ENCODE peak calls at places on chromosomes 11 and 22, in eight cellular contexts. C, D, N, G, T, R, Y and J are unnamed samples.

GRCh38 chr11:118715245-118715807 is 35.9 kb upstream of the TREH start:
- DNase-seq in T (no peak), G (no peak), Y (no peak), N (no peak), D (no peak), C (no peak), R (no peak), J (no peak)

GRCh38 chr11:79294845-79295520 is 145.8 kb downstream of the TENM4 start:
- DNase-seq in N (no peak), D (no peak), R (no peak), C (no peak), G (no peak), Y (no peak), T (no peak), J (no peak)

GRCh38 chr11:94825111-94825880 is 57.1 kb downstream of the AMOTL1 start:
- DNase-seq in C (no peak), T (no peak), G (no peak), R (no peak), D (no peak), N (no peak), Y (no peak), J (no peak)

GRCh38 chr11:78101073-78101472 is 21.4 kb upstream of the NDUFC2 start:
- DNase-seq in D (peak), G (no peak), Y (no peak), R (no peak), C (no peak), T (peak), N (no peak), J (no peak)

GRCh38 chr11:47270331-47271271 is 668 bp downstream of the MADD start:
- DNase-seq in C (peak), R (no peak), N (no peak), D (peak), G (no peak), T (peak), Y (peak), J (no peak)

GRCh38 chr22:34036936-34037335 is 116.7 kb upstream of the LARGE1 start:
- DNase-seq in N (no peak), Y (no peak), G (no peak), C (no peak), D (no peak), T (no peak), R (no peak), J (no peak)

GRCh38 chr22:19879651-19879995 is 24.9 kb upstream of the GNB1L start:
- DNase-seq in C (no peak), R (no peak), G (no peak), Y (peak), T (no peak), D (no peak), N (no peak), J (peak)

GRCh38 chr22:27662359-27663030 is 139.1 kb downstream of the MN1 start:
- DNase-seq in C (no peak), R (no peak), T (no peak), Y (peak), N (no peak), D (no peak), G (no peak), J (no peak)

GRCh38 chr11:11706022-11706421 is 84.2 kb upstream of the GALNT18 start:
- DNase-seq in C (no peak), Y (peak), G (no peak), R (no peak), N (no peak), T (no peak), D (peak), J (peak)

GRCh38 chr11:122157540-122158173 is 41.6 kb upstream of the BLID start:
- DNase-seq in D (peak), Y (no peak), C (no peak), T (no peak), G (no peak), R (no peak), N (no peak), J (no peak)

GRCh38 chr11:64694026-64694755 is 28.8 kb downstream of the NRXN2 start:
- DNase-seq in Y (no peak), N (no peak), T (no peak), D (no peak), G (no peak), C (no peak), R (no peak), J (no peak)

GRCh38 chr22:28885939-28886338 is 2.6 kb downstream of the ZNRF3 start:
- DNase-seq in Y (no peak), T (no peak), G (no peak), R (no peak), D (peak), N (no peak), C (no peak), J (no peak)
- TF ChIP-seq CTCF in Y (no peak), T (no peak), G (no peak), R (no peak), D (no peak), N (no peak), C (no peak), J (no peak)

GRCh38 chr11:67098799-67099198 is 20.3 kb upstream of the KDM2A start:
- DNase-seq in R (no peak), G (no peak), D (no peak), Y (no peak), N (no peak), T (no peak), C (no peak), J (no peak)

GRCh38 chr11:67099841-67100324 is 19.2 kb upstream of the KDM2A start:
- DNase-seq in D (no peak), C (no peak), N (no peak), T (no peak), G (no peak), Y (no peak), R (no peak), J (no peak)

GRCh38 chr11:67090717-67091116 is 28.3 kb upstream of the KDM2A start:
- DNase-seq in T (no peak), R (no peak), D (no peak), C (no peak), G (no peak), Y (no peak), N (no peak), J (no peak)

GRCh38 chr11:67095214-67095507 is 23.9 kb upstream of the KDM2A start:
- DNase-seq in T (no peak), C (no peak), D (no peak), G (no peak), R (no peak), Y (no peak), N (no peak), J (no peak)
- TF ChIP-seq CTCF in T (no peak), C (no peak), D (no peak), G (peak), R (no peak), Y (no peak), N (no peak), J (peak)

GRCh38 chr11:132589802-132590201 is 942.5 kb downstream of the OPCML start:
- DNase-seq in T (no peak), D (no peak), G (no peak), Y (no peak), R (no peak), C (no peak), N (no peak), J (no peak)

GRCh38 chr11:132590554-132590953 is 941.7 kb downstream of the OPCML start:
- DNase-seq in R (no peak), G (no peak), Y (no peak), N (no peak), T (no peak), C (no peak), D (no peak), J (no peak)

GRCh38 chr11:132587716-132588115 is 944.6 kb downstream of the OPCML start:
- DNase-seq in Y (no peak), C (no peak), N (no peak), G (no peak), R (no peak), D (no peak), T (no peak), J (no peak)

GRCh38 chr11:132588366-132588765 is 943.9 kb downstream of the OPCML start:
- DNase-seq in Y (no peak), T (no peak), R (no peak), G (no peak), C (no peak), N (no peak), D (no peak), J (no peak)

DNA sequence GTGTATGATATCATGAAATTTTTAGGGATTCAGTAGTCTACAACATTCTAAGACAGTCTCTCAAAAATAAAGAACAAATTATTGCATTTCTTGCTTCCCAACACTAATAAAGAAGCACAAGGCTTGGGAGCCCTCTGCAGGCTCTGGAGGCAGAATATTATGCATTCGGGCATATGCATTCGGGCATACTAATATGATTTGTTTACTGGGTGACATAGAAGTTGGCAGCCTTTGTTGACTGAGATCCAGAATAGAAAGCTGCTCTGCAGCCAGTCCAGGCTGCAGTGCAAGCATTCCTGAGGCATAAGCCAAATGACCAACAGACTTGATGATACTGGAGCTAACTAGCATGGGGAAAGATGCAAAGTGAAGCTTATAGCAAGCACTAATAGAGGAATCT is 945.5 kb downstream of the OPCML start:
- DNase-seq in Y (no peak), C (peak), R (no peak), G (no peak), T (no peak), D (no peak), N (no peak), J (no peak)
- TF ChIP-seq CTCF in Y (no peak), C (peak), R (no peak), G (no peak), T (no peak), D (no peak), N (no peak), J (no peak)

GRCh38 chr22:32904044-32904443 is 102.5 kb downstream of the TIMP3 start:
- DNase-seq in G (peak), R (no peak), T (peak), D (peak), C (peak), Y (no peak), N (no peak), J (peak)

GRCh38 chr22:32897400-32897799 is 95.9 kb downstream of the TIMP3 start:
- DNase-seq in D (no peak), N (no peak), Y (no peak), T (no peak), C (peak), G (no peak), R (no peak), J (no peak)

GRCh38 chr22:32905400-32905799 is 103.9 kb downstream of the TIMP3 start:
- DNase-seq in T (no peak), N (no peak), R (no peak), D (no peak), Y (no peak), C (no peak), G (no peak), J (no peak)

GRCh38 chr22:32900856-32901255 is 99.4 kb downstream of the TIMP3 start:
- DNase-seq in C (no peak), D (no peak), N (no peak), Y (no peak), R (no peak), G (no peak), T (no peak), J (no peak)

DNA sequence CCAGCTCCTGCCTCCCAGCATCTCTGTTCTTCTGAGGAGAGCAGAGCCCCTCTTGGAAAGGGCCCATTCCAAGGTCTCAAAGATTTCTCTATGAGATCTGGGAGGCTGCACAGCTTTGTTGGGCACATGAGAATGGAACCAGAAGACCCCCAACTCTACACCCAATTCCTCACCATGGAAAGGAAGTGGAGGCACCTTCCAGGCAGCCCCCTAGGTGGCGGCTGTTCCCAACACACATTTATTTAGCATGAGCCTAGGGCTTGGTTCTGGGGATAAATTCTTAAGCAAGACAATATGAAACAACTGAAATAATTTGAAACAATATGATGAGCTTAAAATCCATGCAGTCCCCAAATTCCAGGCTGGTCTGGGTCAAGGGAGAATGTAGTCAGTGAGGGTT is 100.4 kb downstream of the TIMP3 start:
- DNase-seq in G (no peak), Y (no peak), C (no peak), N (no peak), T (no peak), R (no peak), D (no peak), J (no peak)
- TF ChIP-seq CTCF in G (no peak), Y (no peak), C (no peak), N (no peak), T (no peak), R (no peak), D (no peak), J (peak)

DNA sequence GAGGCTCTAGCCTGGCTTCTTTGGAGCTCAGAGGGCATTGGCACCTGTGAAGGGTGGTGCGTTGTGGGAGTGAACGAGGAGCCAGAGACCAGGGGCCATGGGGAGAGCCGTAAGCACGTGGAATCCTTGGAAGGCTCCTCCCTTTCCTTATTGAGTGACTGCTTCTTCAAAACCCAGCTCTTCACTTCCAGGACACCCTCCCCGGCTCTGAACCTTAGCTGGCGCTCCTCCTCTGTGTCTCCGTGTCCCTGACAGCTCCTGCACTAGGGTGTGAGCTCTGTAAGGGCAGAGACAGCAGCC is 26.3 kb downstream of the POLR3H start:
- DNase-seq in G (no peak), R (no peak), T (no peak), D (no peak), C (no peak), N (no peak), Y (no peak), J (no peak)
- TF ChIP-seq CTCF in G (peak), R (no peak), T (no peak), D (peak), C (peak), N (no peak), Y (no peak), J (peak)

GRCh38 chr11:66844496-66845142 is 1.4 kb downstream of the RCE1 start:
- DNase-seq in N (no peak), Y (peak), G (no peak), D (no peak), R (no peak), C (no peak), T (no peak), J (no peak)
- TF ChIP-seq CTCF in N (no peak), Y (no peak), G (no peak), D (no peak), R (no peak), C (no peak), T (no peak), J (no peak)

GRCh38 chr22:32207971-32208480 is 3.2 kb upstream of the RFPL2 start:
- DNase-seq in G (no peak), D (no peak), T (no peak), C (no peak), N (no peak), Y (no peak), R (no peak), J (no peak)

GRCh38 chr22:32205974-32206773 is 1.3 kb upstream of the RFPL2 start:
- DNase-seq in G (peak), D (no peak), N (no peak), Y (no peak), C (no peak), R (no peak), T (peak), J (peak)

GRCh38 chr22:32204856-32205722 is at the start of gene RFPL2:
- DNase-seq in Y (no peak), D (no peak), T (peak), R (no peak), N (no peak), G (peak), C (peak), J (peak)

GRCh38 chr22:32208681-32209080 is 3.8 kb upstream of the RFPL2 start:
- DNase-seq in C (no peak), D (no peak), G (no peak), Y (no peak), T (no peak), R (no peak), N (no peak), J (no peak)

GRCh38 chr22:32206774-32207758 is 2.2 kb upstream of the RFPL2 start:
- DNase-seq in Y (no peak), R (no peak), D (peak), C (no peak), N (no peak), T (peak), G (no peak), J (peak)
- TF ChIP-seq CTCF in Y (peak), R (peak), D (peak), C (peak), N (no peak), T (peak), G (peak), J (peak)

GRCh38 chr11:61671527-61671926 is 8.7 kb upstream of the DAGLA start:
- DNase-seq in T (peak), C (no peak), D (peak), G (no peak), R (no peak), N (no peak), Y (peak), J (peak)
- TF ChIP-seq CTCF in T (peak), C (peak), D (peak), G (peak), R (no peak), N (no peak), Y (no peak), J (peak)

GRCh38 chr11:72333657-72334056 is 89.7 kb upstream of the PHOX2A start:
- DNase-seq in D (no peak), C (no peak), T (peak), G (no peak), R (no peak), N (no peak), Y (no peak), J (peak)
- TF ChIP-seq CTCF in D (no peak), C (no peak), T (no peak), G (peak), R (no peak), N (no peak), Y (no peak), J (peak)

DNA sequence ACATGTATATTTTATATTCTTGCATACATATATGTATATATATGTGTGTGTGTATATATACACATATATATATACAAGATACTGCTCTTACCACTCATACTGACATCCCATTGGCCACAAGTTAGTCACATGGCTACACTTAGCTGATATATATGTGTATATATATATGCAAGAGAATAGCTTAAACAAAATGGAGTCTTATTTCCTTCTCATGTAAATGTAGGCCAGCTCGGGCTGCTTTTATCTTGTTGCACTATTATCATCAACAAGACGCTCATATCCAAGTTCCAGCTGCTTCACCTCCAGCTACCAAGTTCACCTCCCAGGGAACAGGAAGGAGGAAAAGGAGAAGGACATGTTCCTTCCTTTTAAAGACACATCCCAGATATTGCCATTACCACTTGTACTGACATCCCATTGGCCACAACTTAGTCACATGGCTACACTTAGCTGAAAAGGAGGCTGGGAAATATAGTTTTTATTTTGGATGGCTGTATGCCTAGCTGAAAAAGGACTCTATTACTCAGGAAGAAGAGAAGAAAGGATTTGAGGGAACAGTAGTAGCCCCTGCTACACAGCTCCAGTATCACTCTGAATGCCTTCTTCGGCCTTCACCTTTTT is 1.9 kb upstream of the APOA5 start:
- DNase-seq in N (no peak), C (no peak), G (no peak), D (peak), R (no peak), Y (no peak), T (peak), J (no peak)
- TF ChIP-seq CTCF in N (no peak), C (no peak), G (no peak), D (no peak), R (no peak), Y (no peak), T (no peak), J (no peak)